ENCODE peak calls at places on chromosomes 6 and 20, in six cellular contexts. O, P, A, J, Z and B are unnamed samples.
A peak's percentile ranks its signal among the peaks of the same experiment; 100 is the strongest.

GRCh38 chr6:127182501-127182900 is 64.0 kb downstream of the RSPO3 start:
- DNase-seq in O (no peak), P (no peak), A (no peak), J (no peak), Z (no peak), B (no peak)

GRCh38 chr6:14258695-14259655 is 141.4 kb downstream of the CD83 start:
- DNase-seq in O (no peak), P (no peak), A (no peak), J (no peak), Z (no peak), B (no peak)

GRCh38 chr6:52576392-52577021 is 353 bp downstream of the TRAM2 start:
- DNase-seq in O (peak; percentile 80), P (peak; percentile 72), A (peak; percentile 65), J (peak; percentile 71), Z (peak; percentile 88), B (peak; percentile 71)

GRCh38 chr20:37415118-37416085 is 69.5 kb downstream of the SRC start:
- DNase-seq in O (no peak), P (no peak), A (no peak), J (no peak), Z (no peak), B (no peak)

GRCh38 chr6:88870728-88871330 is 92.6 kb downstream of the RNGTT start:
- DNase-seq in O (peak; percentile 30), P (peak; percentile 15), A (no peak), J (peak; percentile 37), Z (peak; percentile 29), B (peak; percentile 64)

GRCh38 chr20:43187476-43188233 is 2.1 kb downstream of the PTPRT start:
- DNase-seq in O (peak; percentile 81), P (peak; percentile 64), A (peak; percentile 68), J (peak; percentile 29), Z (peak; percentile 86), B (peak; percentile 48)

GRCh38 chr6:3808759-3809514 is 40.2 kb upstream of the FAM50B start:
- DNase-seq in O (no peak), P (peak; percentile 22), A (peak; percentile 44), J (peak; percentile 90), Z (no peak), B (peak; percentile 68)

GRCh38 chr6:170360476-170360875 is 53.9 kb downstream of the FAM120B start:
- DNase-seq in O (no peak), P (no peak), A (no peak), J (no peak), Z (no peak), B (peak; percentile 71)

GRCh38 chr6:85810558-85810957 is 167.9 kb upstream of the SYNCRIP start:
- DNase-seq in O (no peak), P (no peak), A (no peak), J (no peak), Z (no peak), B (no peak)

GRCh38 chr20:48648482-48649051 is 179.2 kb downstream of the PREX1 start:
- DNase-seq in O (no peak), P (peak; percentile 22), A (peak; percentile 59), J (no peak), Z (no peak), B (peak; percentile 70)

GRCh38 chr20:46635514-46636091 is 15.7 kb downstream of the SLC13A3 start:
- DNase-seq in O (peak; percentile 34), P (no peak), A (no peak), J (peak; percentile 15), Z (no peak), B (no peak)

GRCh38 chr20:48728042-48728837 is 99.6 kb downstream of the PREX1 start:
- DNase-seq in O (no peak), P (no peak), A (no peak), J (no peak), Z (no peak), B (no peak)

GRCh38 chr6:129709451-129709908 is 497 bp downstream of the ARHGAP18 start:
- DNase-seq in O (peak; percentile 6), P (no peak), A (no peak), J (no peak), Z (no peak), B (peak; percentile 36)

GRCh38 chr20:37192137-37192854 is 12.9 kb upstream of the MROH8 start:
- DNase-seq in O (peak; percentile 82), P (peak; percentile 89), A (peak; percentile 90), J (peak; percentile 67), Z (peak; percentile 78), B (peak; percentile 87)

GRCh38 chr6:20919677-20920385 is 385.6 kb downstream of the CDKAL1 start:
- DNase-seq in O (no peak), P (no peak), A (no peak), J (peak; percentile 16), Z (no peak), B (no peak)

GRCh38 chr6:15429146-15430110 is 183.6 kb downstream of the JARID2 start:
- DNase-seq in O (no peak), P (no peak), A (no peak), J (peak; percentile 29), Z (no peak), B (no peak)

GRCh38 chr20:61332016-61332975 is 80.2 kb downstream of the CDH4 start:
- DNase-seq in O (no peak), P (no peak), A (no peak), J (no peak), Z (no peak), B (no peak)

GRCh38 chr6:136343275-136343674 is 53.6 kb upstream of the BCLAF1 start:
- DNase-seq in O (no peak), P (no peak), A (no peak), J (no peak), Z (no peak), B (no peak)

GRCh38 chr6:54238407-54238806 is 69.8 kb upstream of the TINAG start:
- DNase-seq in O (no peak), P (no peak), A (no peak), J (no peak), Z (no peak), B (no peak)

GRCh38 chr6:106530502-106530901 is 98.8 kb downstream of the RTN4IP1 start:
- DNase-seq in O (no peak), P (no peak), A (no peak), J (no peak), Z (no peak), B (no peak)

GRCh38 chr6:69917834-69918233 is 51.5 kb downstream of the COL19A1 start:
- DNase-seq in O (no peak), P (no peak), A (no peak), J (peak; percentile 94), Z (no peak), B (no peak)

GRCh38 chr6:118908441-118908840 is 14.5 kb downstream of the ASF1A start:
- DNase-seq in O (no peak), P (no peak), A (no peak), J (no peak), Z (no peak), B (no peak)

GRCh38 chr6:157025459-157025858 is 248.3 kb downstream of the ARID1B start:
- DNase-seq in O (no peak), P (no peak), A (no peak), J (peak; percentile 31), Z (no peak), B (no peak)

GRCh38 chr6:37205997-37206340 is 36.0 kb downstream of the PIM1 start:
- DNase-seq in O (no peak), P (no peak), A (no peak), J (no peak), Z (no peak), B (peak; percentile 24)

GRCh38 chr6:157721431-157722229 is 101.4 kb upstream of the SNX9 start:
- DNase-seq in O (no peak), P (no peak), A (no peak), J (no peak), Z (no peak), B (no peak)

GRCh38 chr6:142112451-142113061 is 20.2 kb upstream of the GJE1 start:
- DNase-seq in O (peak; percentile 61), P (peak; percentile 61), A (peak; percentile 27), J (peak; percentile 48), Z (peak; percentile 29), B (peak; percentile 64)

GRCh38 chr6:25649611-25650010 is 2.4 kb upstream of the SCGN start:
- DNase-seq in O (no peak), P (no peak), A (no peak), J (no peak), Z (no peak), B (no peak)

DNA sequence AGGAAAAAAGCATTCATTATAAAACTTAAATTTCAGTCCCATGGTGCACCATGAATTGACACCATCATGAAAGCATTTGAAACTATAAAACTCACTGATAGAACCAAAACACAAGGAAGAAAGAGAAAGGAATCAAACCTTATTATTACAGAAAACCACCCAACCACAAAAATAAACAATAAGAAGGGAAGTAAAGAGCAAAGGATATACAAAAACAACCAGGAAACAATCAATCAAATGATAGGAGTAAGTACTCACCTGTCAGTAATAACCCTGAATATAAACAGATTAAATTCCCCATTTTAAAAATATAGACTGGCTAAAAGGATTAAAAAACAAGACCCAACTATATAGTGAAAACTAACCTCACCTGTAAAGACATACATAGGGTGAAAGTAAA is 5.8 kb downstream of the SLPI start:
- DNase-seq in O (no peak), P (no peak), A (no peak), J (no peak), Z (no peak), B (no peak)
- H3K4me1 ChIP-seq in O (no peaks in the 10 kb centered on the region), P (no peaks in the 10 kb centered on the region), A (no peaks in the 10 kb centered on the region), J (peaks cover 4% of the 10 kb centered on the region), Z (no peaks in the 10 kb centered on the region), B (no peaks in the 10 kb centered on the region)

GRCh38 chr6:90431521-90432407 is 135.1 kb upstream of the BACH2 start:
- DNase-seq in O (no peak), P (no peak), A (no peak), J (no peak), Z (no peak), B (no peak)

GRCh38 chr6:90425161-90425641 is 128.6 kb upstream of the BACH2 start:
- DNase-seq in O (no peak), P (no peak), A (no peak), J (no peak), Z (no peak), B (no peak)

GRCh38 chr6:90429713-90430112 is 133.1 kb upstream of the BACH2 start:
- DNase-seq in O (no peak), P (no peak), A (no peak), J (peak; percentile 40), Z (no peak), B (no peak)

GRCh38 chr6:90432408-90432775 is 135.7 kb upstream of the BACH2 start:
- DNase-seq in O (no peak), P (no peak), A (no peak), J (no peak), Z (no peak), B (no peak)

GRCh38 chr6:90428514-90428913 is 131.9 kb upstream of the BACH2 start:
- DNase-seq in O (no peak), P (no peak), A (no peak), J (peak; percentile 89), Z (no peak), B (no peak)
- H3K9me3 ChIP-seq in O (no peaks in the 10 kb centered on the region), P (peaks cover 5% of the 10 kb centered on the region), A (peaks cover 30% of the 10 kb centered on the region), J (peaks cover 12% of the 10 kb centered on the region), Z (peaks cover 6% of the 10 kb centered on the region), B (peaks cover 5% of the 10 kb centered on the region)

GRCh38 chr20:34181484-34181883 is 59.7 kb upstream of the ASIP start:
- DNase-seq in O (no peak), P (no peak), A (no peak), J (no peak), Z (no peak), B (no peak)
- TF ChIP-seq CTCF in O (no peak), P (no peak), A (no peak), J (no peak), Z (no peak), B (no peak)

DNA sequence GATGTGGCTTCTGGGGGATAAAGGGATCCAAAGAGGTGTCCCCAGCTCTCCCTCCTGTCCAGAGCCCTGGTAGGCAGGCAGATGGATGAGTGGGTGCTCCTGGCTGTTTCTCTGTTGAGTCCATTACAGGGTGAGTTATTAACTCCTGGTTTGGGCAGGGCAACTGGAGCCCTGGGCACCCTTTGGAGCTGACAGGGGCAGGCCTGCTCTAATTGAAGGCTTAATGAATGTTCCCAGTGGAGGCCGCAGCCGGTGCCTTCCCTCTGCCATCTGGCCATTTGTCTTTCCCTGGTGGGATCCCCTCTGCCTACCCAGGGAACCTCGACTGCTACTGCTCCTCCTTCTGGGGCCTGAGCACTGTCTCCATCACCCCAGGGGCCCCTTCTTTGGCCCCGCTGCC is 44.7 kb upstream of the MLN start:
- DNase-seq in O (no peak), P (no peak), A (no peak), J (no peak), Z (no peak), B (no peak)
- H3K4me1 ChIP-seq in O (peaks cover 19% of the 10 kb centered on the region), P (no peaks in the 10 kb centered on the region), A (peaks cover 9% of the 10 kb centered on the region), J (peaks cover 13% of the 10 kb centered on the region), Z (peaks cover 1% of the 10 kb centered on the region), B (no peaks in the 10 kb centered on the region)